ENCODE peak calls at places on chromosomes 11 and 22, in seven cellular contexts. U is spleen, C is transverse colon, I is K562, L is stomach, M is breast epithelium, T is GM23338. O is an unnamed sample.
A peak's percentile ranks its signal among the peaks of the same experiment; 100 is the strongest.

GRCh38 chr11:2378527-2379210 is 1.6 kb downstream of the CD81 start:
- DNase-seq in T (no peak), I (no peak), L (no peak), C (no peak), U (peak; percentile 82), M (no peak), O (no peak)

GRCh38 chr22:49855491-49855911 is 1.9 kb downstream of the ZBED4 start:
- DNase-seq in C (peak; percentile 47), M (no peak), U (peak; percentile 51), L (no peak), I (no peak), T (no peak), O (no peak)

GRCh38 chr11:130606181-130606580 is 157.7 kb downstream of the ADAMTS15 start:
- DNase-seq in I (no peak), T (no peak), C (no peak), U (no peak), L (no peak), M (no peak), O (no peak)

GRCh38 chr22:31179345-31179744 is 19.4 kb downstream of the RNF185 start:
- DNase-seq in M (no peak), C (peak; percentile 44), T (no peak), U (no peak), I (no peak), L (no peak), O (no peak)

GRCh38 chr11:3626250-3626960 is 15.4 kb downstream of the ART5 start:
- DNase-seq in L (no peak), M (no peak), T (peak; percentile 41), U (peak; percentile 75), C (peak; percentile 30), I (no peak), O (peak; percentile 75)

GRCh38 chr22:38218661-38219331 is 17.0 kb downstream of the MAFF start:
- DNase-seq in T (peak; percentile 91), M (peak; percentile 91), I (no peak), U (no peak), L (peak; percentile 92), C (peak; percentile 89), O (peak; percentile 90)

GRCh38 chr11:76769645-76770586 is 13.2 kb upstream of the TSKU start:
- DNase-seq in I (no peak), C (peak; percentile 91), U (peak; percentile 69), M (peak; percentile 41), T (no peak), L (peak; percentile 82), O (peak; percentile 47)

GRCh38 chr22:39205344-39206021 is 39.3 kb downstream of the PDGFB start:
- DNase-seq in T (no peak), L (no peak), I (peak; percentile 52), U (peak; percentile 67), C (no peak), M (no peak), O (no peak)

GRCh38 chr11:62472063-62472884 is 53.4 kb downstream of the SCGB1A1 start:
- DNase-seq in M (no peak), L (no peak), C (peak; percentile 51), T (no peak), I (peak; percentile 79), U (no peak), O (no peak)

GRCh38 chr11:31424652-31425051 is 55.0 kb downstream of the DNAJC24 start:
- DNase-seq in C (no peak), M (no peak), T (no peak), U (no peak), I (no peak), L (no peak), O (no peak)

GRCh38 chr22:46569848-46570695 is 32.7 kb upstream of the CELSR1 start:
- DNase-seq in L (no peak), U (peak; percentile 64), T (no peak), M (no peak), I (no peak), C (no peak), O (no peak)

GRCh38 chr22:33917744-33918406 is 2.4 kb downstream of the LARGE1 start:
- DNase-seq in M (no peak), C (no peak), U (no peak), T (peak; percentile 66), I (no peak), L (no peak), O (no peak)

GRCh38 chr22:19808873-19809478 is 45.7 kb downstream of the GNB1L start:
- DNase-seq in L (no peak), I (no peak), C (no peak), T (no peak), M (no peak), U (peak; percentile 61), O (no peak)

GRCh38 chr11:97610000-97610399 is 1220.2 kb downstream of the JRKL start:
- DNase-seq in L (no peak), M (no peak), U (no peak), I (no peak), C (no peak), T (peak; percentile 51), O (no peak)

GRCh38 chr22:26416670-26417270 is 12.3 kb upstream of the ASPHD2 start:
- DNase-seq in L (no peak), T (peak; percentile 83), I (no peak), C (no peak), U (no peak), M (peak; percentile 59), O (no peak)

GRCh38 chr22:26414347-26414746 is 14.7 kb upstream of the ASPHD2 start:
- DNase-seq in T (no peak), U (no peak), L (no peak), C (no peak), M (no peak), I (no peak), O (no peak)

GRCh38 chr22:26417406-26417805 is 11.7 kb upstream of the ASPHD2 start:
- DNase-seq in I (no peak), M (no peak), T (no peak), L (no peak), C (no peak), U (no peak), O (no peak)

GRCh38 chr22:26416256-26416655 is 12.8 kb upstream of the ASPHD2 start:
- DNase-seq in C (no peak), L (no peak), M (no peak), U (no peak), I (no peak), T (no peak), O (no peak)

GRCh38 chr22:26418620-26419019 is 10.4 kb upstream of the ASPHD2 start:
- DNase-seq in C (no peak), M (no peak), T (no peak), I (no peak), U (no peak), L (no peak), O (no peak)
- H3K27me3 ChIP-seq in C (peaks cover 30% of the 10 kb centered on the region), M (no peaks in the 10 kb centered on the region), T (no peaks in the 10 kb centered on the region), I (peaks cover 2% of the 10 kb centered on the region), U (peaks cover 30% of the 10 kb centered on the region), L (peaks cover 16% of the 10 kb centered on the region), O (no peaks in the 10 kb centered on the region)

GRCh38 chr22:28345304-28345703 is 334.3 kb downstream of the TTC28 start:
- DNase-seq in T (peak; percentile 29), I (no peak), C (no peak), M (peak; percentile 67), U (no peak), L (no peak), O (no peak)

GRCh38 chr22:28344893-28345292 is 334.7 kb downstream of the TTC28 start:
- DNase-seq in I (no peak), M (no peak), U (no peak), L (no peak), T (no peak), C (no peak), O (no peak)

GRCh38 chr22:28346308-28346707 is 333.3 kb downstream of the TTC28 start:
- DNase-seq in U (no peak), I (no peak), T (no peak), L (no peak), M (no peak), C (no peak), O (no peak)

GRCh38 chr22:28341001-28341400 is 338.6 kb downstream of the TTC28 start:
- DNase-seq in L (no peak), M (no peak), T (no peak), I (no peak), U (no peak), C (no peak), O (no peak)
- TF ChIP-seq POLR2AphosphoS5 in L (no peak), M (no peak), T (no peak), I (no peak), U (no peak), C (no peak), O (no peak)

GRCh38 chr22:26168199-26168915 is 905 bp upstream of the SEZ6L start:
- DNase-seq in I (no peak), U (no peak), L (no peak), M (no peak), C (no peak), T (peak; percentile 54), O (peak; percentile 4)
- H3K27me3 ChIP-seq in I (no peaks in the 10 kb centered on the region), U (peaks cover 100% of the 10 kb centered on the region), L (peaks cover 51% of the 10 kb centered on the region), M (peaks cover 65% of the 10 kb centered on the region), C (peaks cover 86% of the 10 kb centered on the region), T (peaks cover 65% of the 10 kb centered on the region), O (peaks cover 25% of the 10 kb centered on the region)

GRCh38 chr11:127998421-127998820 is 588.9 kb downstream of the ETS1 start:
- DNase-seq in T (no peak), M (no peak), L (no peak), C (no peak), I (no peak), U (no peak), O (no peak)

GRCh38 chr11:127996825-127997224 is 590.5 kb downstream of the ETS1 start:
- DNase-seq in T (no peak), U (no peak), C (no peak), M (no peak), I (no peak), L (no peak), O (no peak)

GRCh38 chr11:127993788-127994187 is 593.6 kb downstream of the ETS1 start:
- DNase-seq in M (no peak), T (peak; percentile 56), L (no peak), U (no peak), C (no peak), I (no peak), O (no peak)

DNA sequence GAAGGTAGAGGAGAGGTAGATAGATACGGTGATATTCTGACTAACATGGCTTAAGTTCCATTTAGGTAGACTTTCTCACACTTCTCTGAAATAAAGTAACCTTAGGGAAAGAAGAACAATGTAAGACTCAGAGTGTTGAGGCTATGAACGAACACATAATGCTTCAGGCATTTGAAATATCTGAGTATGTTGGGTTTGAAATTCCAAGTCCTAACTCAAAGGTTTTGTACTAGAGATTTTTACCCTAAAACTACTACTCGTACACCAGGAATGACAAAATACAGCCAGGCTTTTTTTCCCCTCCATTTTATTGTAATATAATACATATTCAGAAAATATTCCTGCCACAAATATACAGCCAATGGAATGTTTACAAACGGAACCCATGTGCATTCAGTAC is 592.6 kb downstream of the ETS1 start:
- DNase-seq in U (no peak), L (no peak), C (no peak), M (no peak), I (no peak), T (no peak), O (no peak)
- TF ChIP-seq POLR2AphosphoS5 in U (no peak), L (no peak), C (no peak), M (no peak), I (no peak), T (no peak), O (no peak)

GRCh38 chr11:75450826-75451783 is 18.1 kb upstream of the KLHL35 start:
- DNase-seq in T (peak; percentile 89), L (no peak), M (no peak), U (no peak), C (no peak), I (peak; percentile 78), O (peak; percentile 85)
- H3K27me3 ChIP-seq in T (peaks cover 6% of the 10 kb centered on the region), L (no peaks in the 10 kb centered on the region), M (no peaks in the 10 kb centered on the region), U (no peaks in the 10 kb centered on the region), C (no peaks in the 10 kb centered on the region), I (no peaks in the 10 kb centered on the region), O (no peaks in the 10 kb centered on the region)

O was measured in upper lobe of left lung.